ENCODE peak calls at places on chromosomes 13 and 19, in seven cellular contexts. M, P, S, Q, N, T and K are unnamed samples. For H3K4me1, the result is how much of the 10 kb centered on the place peaks cover.

GRCh38 chr19:2798733-2799132 is 13.4 kb downstream of the THOP1 start:
- DNase-seq in M (peak), P (no peak), S (no peak), Q (no peak), N (peak), T (no peak), K (no peak)

GRCh38 chr13:49597043-49597669 is 11.8 kb upstream of the RCBTB1 start:
- DNase-seq in M (no peak), P (no peak), S (no peak), Q (no peak), N (no peak), T (no peak), K (no peak)

GRCh38 chr19:13057744-13058143 is 44.9 kb downstream of the LYL1 start:
- DNase-seq in M (no peak), P (no peak), S (no peak), Q (no peak), N (no peak), T (no peak), K (peak)

GRCh38 chr19:33159893-33160292 is 28.0 kb downstream of the WDR88 start:
- DNase-seq in M (no peak), P (no peak), S (no peak), Q (no peak), N (no peak), T (no peak), K (no peak)

GRCh38 chr19:54995561-54995960 is 29.4 kb downstream of the NLRP2 start:
- DNase-seq in M (no peak), P (no peak), S (no peak), Q (no peak), N (no peak), T (no peak), K (no peak)

GRCh38 chr19:29526730-29527499 is 1.1 kb downstream of the VSTM2B start:
- DNase-seq in M (no peak), P (no peak), S (no peak), Q (no peak), N (peak), T (peak), K (peak)

GRCh38 chr19:35040826-35041547 is 534 bp upstream of the HPN start:
- DNase-seq in M (peak), P (no peak), S (peak), Q (peak), N (no peak), T (peak), K (no peak)

GRCh38 chr13:95128045-95128643 is 173.1 kb downstream of the ABCC4 start:
- DNase-seq in M (no peak), P (no peak), S (no peak), Q (no peak), N (no peak), T (no peak), K (no peak)

GRCh38 chr13:75717525-75717924 is 81.4 kb downstream of the LMO7 start:
- DNase-seq in M (no peak), P (no peak), S (no peak), Q (no peak), N (no peak), T (no peak), K (peak)

GRCh38 chr13:100381595-100382224 is 206.9 kb downstream of the GGACT start:
- DNase-seq in M (no peak), P (no peak), S (no peak), Q (no peak), N (no peak), T (no peak), K (no peak)

GRCh38 chr13:19601749-19602725 is 31.4 kb upstream of the MPHOSPH8 start:
- DNase-seq in M (peak), P (peak), S (peak), Q (no peak), N (peak), T (peak), K (peak)

GRCh38 chr19:10808937-10809655 is 26.9 kb downstream of the TMED1 start:
- DNase-seq in M (no peak), P (no peak), S (peak), Q (no peak), N (peak), T (no peak), K (no peak)

GRCh38 chr13:76882431-76882830 is 3.8 kb downstream of the KCTD12 start:
- DNase-seq in M (no peak), P (no peak), S (peak), Q (no peak), N (peak), T (no peak), K (no peak)

DNA sequence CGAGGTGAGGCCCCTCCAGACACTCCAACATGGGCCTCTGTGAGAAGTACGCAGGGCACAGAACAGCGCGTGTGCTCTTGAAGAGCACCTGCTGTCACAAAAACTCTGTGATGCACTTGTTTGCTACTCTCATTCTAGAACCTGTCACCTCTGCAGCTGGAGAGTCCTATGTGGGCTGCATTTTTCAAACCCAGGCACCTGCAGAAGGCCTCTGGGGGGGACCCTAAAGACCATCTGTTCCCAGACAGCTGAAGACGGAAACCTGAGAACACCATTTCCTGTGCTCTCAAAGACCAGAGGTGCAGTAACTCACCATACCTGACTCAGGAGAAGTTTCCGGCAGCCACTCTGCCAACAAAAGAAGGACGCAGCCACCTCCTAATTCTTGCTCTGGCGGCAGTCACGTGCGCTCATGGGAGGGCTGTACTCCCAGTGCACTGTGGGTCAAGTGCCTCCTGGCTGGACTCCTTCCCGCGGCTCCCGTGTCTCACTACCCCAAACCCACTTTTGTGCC is 28.1 kb downstream of the RANBP3 start:
- DNase-seq in M (no peak), P (no peak), S (no peak), Q (no peak), N (no peak), T (no peak), K (no peak)
- H3K4me1 ChIP-seq in M (under half), P (under half), S (half or more), Q (half or more), N (under half), T (under half), K (half or more)

GRCh38 chr13:110268576-110269185 is 38.3 kb downstream of the COL4A1 start:
- DNase-seq in M (no peak), P (no peak), S (peak), Q (no peak), N (no peak), T (no peak), K (no peak)
- H3K4me1 ChIP-seq in M (under half), P (under half), S (under half), Q (half or more), N (under half), T (under half), K (under half)

GRCh38 chr19:6214881-6215541 is 64.8 kb downstream of the MLLT1 start:
- DNase-seq in M (no peak), P (no peak), S (no peak), Q (no peak), N (no peak), T (peak), K (no peak)

GRCh38 chr19:6216996-6217751 is 62.6 kb downstream of the MLLT1 start:
- DNase-seq in M (no peak), P (peak), S (no peak), Q (no peak), N (no peak), T (peak), K (peak)

GRCh38 chr19:6215701-6216235 is 64.0 kb downstream of the MLLT1 start:
- DNase-seq in M (peak), P (no peak), S (no peak), Q (no peak), N (no peak), T (peak), K (no peak)

GRCh38 chr19:6217752-6218403 is 61.9 kb downstream of the MLLT1 start:
- DNase-seq in M (peak), P (peak), S (no peak), Q (no peak), N (no peak), T (peak), K (no peak)

GRCh38 chr19:6216236-6216995 is 63.4 kb downstream of the MLLT1 start:
- DNase-seq in M (no peak), P (peak), S (no peak), Q (no peak), N (no peak), T (peak), K (no peak)
- H3K4me1 ChIP-seq in M (under half), P (under half), S (under half), Q (under half), N (under half), T (under half), K (under half)

GRCh38 chr19:47509973-47510372 is 4.9 kb downstream of the NAPA start:
- DNase-seq in M (peak), P (no peak), S (no peak), Q (peak), N (peak), T (no peak), K (no peak)
- H3K4me1 ChIP-seq in M (half or more), P (under half), S (half or more), Q (half or more), N (under half), T (half or more), K (under half)